ENCODE peak calls at places on chromosomes 12 and 14, in four cellular contexts. Q is EL; C is A549; K is effector memory CD8-positive, alpha-beta T cell. D is an unnamed sample.
A peak's percentile ranks its signal among the peaks of the same experiment; 100 is the strongest.

GRCh38 chr12:71236133-71236660 is 78.4 kb upstream of the TSPAN8 start:
- DNase-seq in Q (no peak), C (no peak), K (no peak), D (no peak)

GRCh38 chr12:74537126-74537706 is 419 bp upstream of the ATXN7L3B start:
- DNase-seq in C (peak; percentile 85), Q (peak; percentile 65), K (no peak), D (no peak)

GRCh38 chr14:100617715-100618693 is 30.8 kb upstream of the BEGAIN start:
- DNase-seq in K (no peak), Q (no peak), C (no peak), D (no peak)

GRCh38 chr14:94770251-94770749 is 387 bp upstream of the GSC start:
- DNase-seq in C (no peak), Q (no peak), K (no peak), D (peak; percentile 69)

GRCh38 chr12:25983625-25984024 is 25.1 kb downstream of the RASSF8 start:
- DNase-seq in K (no peak), Q (no peak), C (no peak), D (no peak)

GRCh38 chr14:44564908-44565307 is 57.8 kb upstream of the FSCB start:
- DNase-seq in C (no peak), K (no peak), Q (no peak), D (no peak)

GRCh38 chr12:91127296-91127695 is 16.0 kb upstream of the LUM start:
- DNase-seq in Q (peak; percentile 73), C (peak; percentile 24), K (no peak), D (no peak)

GRCh38 chr12:90940872-90941499 is 14.0 kb downstream of the CCER1 start:
- DNase-seq in C (peak; percentile 76), K (no peak), Q (peak; percentile 61), D (no peak)

GRCh38 chr12:121440768-121441167 is 40.9 kb downstream of the RNF34 start:
- DNase-seq in C (no peak), K (no peak), Q (no peak), D (no peak)

GRCh38 chr12:79058342-79058741 is 193.8 kb downstream of the SYT1 start:
- DNase-seq in Q (peak; percentile 76), C (peak; percentile 68), K (no peak), D (peak; percentile 3)

GRCh38 chr14:105383083-105383730 is 15.1 kb upstream of the TEX22 start:
- DNase-seq in Q (no peak), C (no peak), K (no peak), D (no peak)

GRCh38 chr14:59816931-59817330 is 53.6 kb downstream of the RTN1 start:
- DNase-seq in K (no peak), C (no peak), Q (no peak), D (no peak)

GRCh38 chr12:25500651-25501050 is 52.4 kb downstream of the LMNTD1 start:
- DNase-seq in K (no peak), C (no peak), Q (peak; percentile 17), D (no peak)

GRCh38 chr12:49233842-49234526 is 30.9 kb upstream of the TUBA1C start:
- DNase-seq in Q (no peak), C (no peak), K (no peak), D (no peak)

GRCh38 chr14:20219033-20219432 is 4.5 kb upstream of the OR11H6 start:
- DNase-seq in Q (no peak), C (peak; percentile 42), K (no peak), D (no peak)

GRCh38 chr14:74962493-74962892 is 7.1 kb upstream of the PGF start:
- DNase-seq in C (no peak), K (no peak), Q (no peak), D (no peak)

GRCh38 chr12:77019920-77020319 is 45.4 kb downstream of the E2F7 start:
- DNase-seq in Q (no peak), C (no peak), K (no peak), D (no peak)

D was measured in ELF-1.